ENCODE peak calls at places on chromosomes 11 and 22, in five cellular contexts. One of them, this sample, is unnamed.

GRCh38 chr11:103539166-103539565 is 429.9 kb downstream of the DYNC2H1 start:
- DNase-seq in NCI-H82: no peak
- DNase-seq in Right ventricle myocardium superior: no peak
- DNase-seq in activated T-helper 1 cell treated with anti-CD3 and anti-CD28 coated beads, Interleukin-12 subunit alpha, Interleukin-12 subunit beta, Interleukin-2, Interleukin-4 antibody, amounts not matched to agents 30 ng/mL and 10 ng/mL and 1 ng/mL, durations not matched to agents 14 hours and 24 hours and 36 hours: no peak
- DNase-seq in colonic mucosa: no peak
- DNase-seq in this sample: no peak

GRCh38 chr11:99446400-99446799 is 425.7 kb downstream of the CNTN5 start:
- DNase-seq in NCI-H82: no peak
- DNase-seq in activated T-helper 1 cell treated with anti-CD3 and anti-CD28 coated beads, Interleukin-12 subunit alpha, Interleukin-12 subunit beta, Interleukin-2, Interleukin-4 antibody, amounts not matched to agents 30 ng/mL and 10 ng/mL and 1 ng/mL, durations not matched to agents 14 hours and 24 hours and 36 hours: no peak
- DNase-seq in Right ventricle myocardium superior: no peak
- DNase-seq in colonic mucosa: no peak
- DNase-seq in this sample: no peak

GRCh38 chr22:29578462-29578861 is 2.5 kb downstream of the NIPSNAP1 start:
- DNase-seq in NCI-H82: no peak
- DNase-seq in Right ventricle myocardium superior: no peak
- DNase-seq in colonic mucosa: no peak
- DNase-seq in activated T-helper 1 cell treated with anti-CD3 and anti-CD28 coated beads, Interleukin-12 subunit alpha, Interleukin-12 subunit beta, Interleukin-2, Interleukin-4 antibody, amounts not matched to agents 30 ng/mL and 10 ng/mL and 1 ng/mL, durations not matched to agents 14 hours and 24 hours and 36 hours: no peak
- DNase-seq in this sample: no peak

GRCh38 chr22:46172522-46172921 is 22.2 kb downstream of the PPARA start:
- DNase-seq in colonic mucosa: no peak
- DNase-seq in activated T-helper 1 cell treated with anti-CD3 and anti-CD28 coated beads, Interleukin-12 subunit alpha, Interleukin-12 subunit beta, Interleukin-2, Interleukin-4 antibody, amounts not matched to agents 30 ng/mL and 10 ng/mL and 1 ng/mL, durations not matched to agents 14 hours and 24 hours and 36 hours: no peak
- DNase-seq in NCI-H82: peak
- DNase-seq in Right ventricle myocardium superior: peak
- DNase-seq in this sample: no peak

GRCh38 chr22:36104435-36104834 is 56.1 kb downstream of the APOL3 start:
- DNase-seq in Right ventricle myocardium superior: no peak
- DNase-seq in activated T-helper 1 cell treated with anti-CD3 and anti-CD28 coated beads, Interleukin-12 subunit alpha, Interleukin-12 subunit beta, Interleukin-2, Interleukin-4 antibody, amounts not matched to agents 30 ng/mL and 10 ng/mL and 1 ng/mL, durations not matched to agents 14 hours and 24 hours and 36 hours: no peak
- DNase-seq in NCI-H82: peak
- DNase-seq in colonic mucosa: no peak
- DNase-seq in this sample: no peak

GRCh38 chr11:68889948-68890446 is 13.6 kb downstream of the MRPL21 start:
- DNase-seq in Right ventricle myocardium superior: peak
- DNase-seq in activated T-helper 1 cell treated with anti-CD3 and anti-CD28 coated beads, Interleukin-12 subunit alpha, Interleukin-12 subunit beta, Interleukin-2, Interleukin-4 antibody, amounts not matched to agents 30 ng/mL and 10 ng/mL and 1 ng/mL, durations not matched to agents 14 hours and 24 hours and 36 hours: no peak
- DNase-seq in NCI-H82: peak
- DNase-seq in colonic mucosa: peak
- DNase-seq in this sample: no peak

GRCh38 chr11:62574363-62575057 is 819 bp upstream of the EEF1G start:
- DNase-seq in activated T-helper 1 cell treated with anti-CD3 and anti-CD28 coated beads, Interleukin-12 subunit alpha, Interleukin-12 subunit beta, Interleukin-2, Interleukin-4 antibody, amounts not matched to agents 30 ng/mL and 10 ng/mL and 1 ng/mL, durations not matched to agents 14 hours and 24 hours and 36 hours: no peak
- DNase-seq in colonic mucosa: peak
- DNase-seq in Right ventricle myocardium superior: peak
- DNase-seq in NCI-H82: peak
- DNase-seq in this sample: no peak

GRCh38 chr11:78821371-78822306 is 247.0 kb upstream of the NARS2 start:
- DNase-seq in NCI-H82: no peak
- DNase-seq in Right ventricle myocardium superior: no peak
- DNase-seq in activated T-helper 1 cell treated with anti-CD3 and anti-CD28 coated beads, Interleukin-12 subunit alpha, Interleukin-12 subunit beta, Interleukin-2, Interleukin-4 antibody, amounts not matched to agents 30 ng/mL and 10 ng/mL and 1 ng/mL, durations not matched to agents 14 hours and 24 hours and 36 hours: no peak
- DNase-seq in colonic mucosa: no peak
- DNase-seq in this sample: no peak

GRCh38 chr11:12430351-12430750 is 53.0 kb downstream of the PARVA start:
- DNase-seq in NCI-H82: no peak
- DNase-seq in activated T-helper 1 cell treated with anti-CD3 and anti-CD28 coated beads, Interleukin-12 subunit alpha, Interleukin-12 subunit beta, Interleukin-2, Interleukin-4 antibody, amounts not matched to agents 30 ng/mL and 10 ng/mL and 1 ng/mL, durations not matched to agents 14 hours and 24 hours and 36 hours: no peak
- DNase-seq in colonic mucosa: no peak
- DNase-seq in Right ventricle myocardium superior: no peak
- DNase-seq in this sample: no peak

GRCh38 chr11:6755303-6755952 is 16.3 kb downstream of the OR2AG2 start:
- DNase-seq in NCI-H82: peak
- DNase-seq in colonic mucosa: peak
- DNase-seq in activated T-helper 1 cell treated with anti-CD3 and anti-CD28 coated beads, Interleukin-12 subunit alpha, Interleukin-12 subunit beta, Interleukin-2, Interleukin-4 antibody, amounts not matched to agents 30 ng/mL and 10 ng/mL and 1 ng/mL, durations not matched to agents 14 hours and 24 hours and 36 hours: peak
- DNase-seq in Right ventricle myocardium superior: no peak
- DNase-seq in this sample: peak

GRCh38 chr11:45725776-45726606 is 60.6 kb upstream of the CHST1 start:
- DNase-seq in NCI-H82: peak
- DNase-seq in activated T-helper 1 cell treated with anti-CD3 and anti-CD28 coated beads, Interleukin-12 subunit alpha, Interleukin-12 subunit beta, Interleukin-2, Interleukin-4 antibody, amounts not matched to agents 30 ng/mL and 10 ng/mL and 1 ng/mL, durations not matched to agents 14 hours and 24 hours and 36 hours: no peak
- DNase-seq in Right ventricle myocardium superior: no peak
- DNase-seq in colonic mucosa: no peak
- DNase-seq in this sample: no peak

GRCh38 chr11:122085712-122086111 is 30.3 kb downstream of the BLID start:
- DNase-seq in Right ventricle myocardium superior: no peak
- DNase-seq in colonic mucosa: no peak
- DNase-seq in activated T-helper 1 cell treated with anti-CD3 and anti-CD28 coated beads, Interleukin-12 subunit alpha, Interleukin-12 subunit beta, Interleukin-2, Interleukin-4 antibody, amounts not matched to agents 30 ng/mL and 10 ng/mL and 1 ng/mL, durations not matched to agents 14 hours and 24 hours and 36 hours: no peak
- DNase-seq in NCI-H82: no peak
- DNase-seq in this sample: no peak

GRCh38 chr11:131658952-131659351 is 288.5 kb downstream of the NTM start:
- DNase-seq in activated T-helper 1 cell treated with anti-CD3 and anti-CD28 coated beads, Interleukin-12 subunit alpha, Interleukin-12 subunit beta, Interleukin-2, Interleukin-4 antibody, amounts not matched to agents 30 ng/mL and 10 ng/mL and 1 ng/mL, durations not matched to agents 14 hours and 24 hours and 36 hours: no peak
- DNase-seq in Right ventricle myocardium superior: no peak
- DNase-seq in NCI-H82: no peak
- DNase-seq in colonic mucosa: no peak
- DNase-seq in this sample: no peak